ENCODE peak calls at places on chromosomes 6 and 20, in six cellular contexts. K is ovary, J is brain microvascular endothelial cell, H is HL-60, T is esophagus squamous epithelium, L is fibroblast of lung. C is an unnamed sample.

GRCh38 chr6:15987569-15987968 is 141.3 kb upstream of the MYLIP start:
- DNase-seq in K (no peak), J (peak), H (no peak), T (no peak), L (peak), C (peak)

GRCh38 chr6:81561071-81561564 is 191.4 kb downstream of the TENT5A start:
- DNase-seq in K (no peak), J (peak), H (no peak), T (no peak), L (peak), C (no peak)

GRCh38 chr6:79946773-79947190 is 571 bp downstream of the ELOVL4 start:
- DNase-seq in K (no peak), J (peak), H (no peak), T (no peak), L (peak), C (peak)

GRCh38 chr20:58056021-58056591 is 172.3 kb downstream of the ANKRD60 start:
- DNase-seq in K (no peak), J (no peak), H (no peak), T (no peak), L (no peak), C (no peak)

GRCh38 chr6:56115715-56116114 is 131.7 kb downstream of the COL21A1 start:
- DNase-seq in K (no peak), J (no peak), H (no peak), T (no peak), L (no peak), C (no peak)

GRCh38 chr6:142627474-142627873 is 317.5 kb downstream of the HIVEP2 start:
- DNase-seq in K (no peak), J (no peak), H (no peak), T (no peak), L (no peak), C (no peak)

GRCh38 chr6:38387461-38387860 is 252.3 kb downstream of the BTBD9 start:
- DNase-seq in K (no peak), J (no peak), H (no peak), T (no peak), L (no peak), C (no peak)

GRCh38 chr6:73929421-73929820 is 233.4 kb downstream of the CD109 start:
- DNase-seq in K (no peak), J (no peak), H (no peak), T (no peak), L (no peak), C (peak)

GRCh38 chr6:88220493-88220892 is 54.3 kb upstream of the CNR1 start:
- DNase-seq in K (no peak), J (peak), H (no peak), T (no peak), L (peak), C (peak)

GRCh38 chr6:16725145-16725864 is 36.0 kb downstream of the ATXN1 start:
- DNase-seq in K (no peak), J (no peak), H (no peak), T (no peak), L (peak), C (peak)

GRCh38 chr20:44622501-44623270 is 28.8 kb downstream of the ADA start:
- DNase-seq in K (no peak), J (no peak), H (no peak), T (no peak), L (no peak), C (no peak)

GRCh38 chr6:89830385-89830809 is 717 bp downstream of the CASP8AP2 start:
- DNase-seq in K (no peak), J (no peak), H (no peak), T (no peak), L (no peak), C (no peak)

GRCh38 chr6:129632081-129632758 is 77.8 kb downstream of the ARHGAP18 start:
- DNase-seq in K (no peak), J (no peak), H (no peak), T (no peak), L (no peak), C (no peak)

GRCh38 chr20:401682-402495 is 6.2 kb upstream of the RBCK1 start:
- DNase-seq in K (no peak), J (no peak), H (peak), T (no peak), L (peak), C (peak)

DNA sequence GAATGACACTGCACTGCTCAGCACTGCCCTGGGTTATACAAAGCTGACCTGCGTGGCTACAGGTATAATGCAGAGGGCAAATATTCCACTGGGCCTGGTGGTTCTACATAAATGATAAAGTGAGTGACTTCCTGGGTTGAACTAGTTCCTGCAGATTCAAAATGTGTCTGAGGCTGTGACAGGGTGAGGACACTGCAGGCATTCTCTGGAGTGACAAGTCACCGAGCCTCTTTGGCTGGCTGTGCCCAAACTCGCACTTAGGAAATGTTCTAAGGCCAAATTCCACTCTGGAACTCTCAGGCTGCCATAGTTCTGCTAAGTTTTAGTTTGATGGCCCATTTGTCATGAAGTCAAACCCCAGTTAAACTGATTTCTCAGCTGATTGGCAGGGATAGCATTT is 78.7 kb downstream of the INSM1 start:
- DNase-seq in K (no peak), J (no peak), H (no peak), T (no peak), L (no peak), C (no peak)
- H3K4me3 ChIP-seq in K (no peak), J (no peak), H (no peak), T (no peak), L (no peak), C (no peak)

DNA sequence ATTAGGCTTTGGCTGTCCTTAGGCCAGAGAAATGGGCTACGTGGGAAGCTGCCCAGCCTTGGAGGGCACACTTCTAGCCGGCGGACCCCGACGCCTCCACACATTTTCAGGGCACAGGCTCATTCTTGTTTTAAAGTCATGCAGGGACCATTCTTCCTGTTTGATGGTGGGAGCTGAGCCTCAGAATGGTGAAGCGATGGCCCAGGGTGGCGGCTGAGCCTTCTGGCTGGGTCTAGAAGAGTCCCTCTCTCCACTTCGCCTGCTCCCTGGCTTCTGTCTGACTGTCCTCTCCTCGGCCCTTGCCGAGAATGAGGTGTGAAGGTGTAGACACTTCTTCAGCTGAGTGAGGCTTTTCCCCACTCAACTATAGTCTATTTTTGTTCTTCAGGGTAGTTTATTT is 114.4 kb downstream of the SULF2 start:
- DNase-seq in K (no peak), J (no peak), H (no peak), T (no peak), L (no peak), C (no peak)
- TF ChIP-seq CTCF in K (no peak), J (no peak), H (no peak), T (no peak), L (no peak), C (no peak)

GRCh38 chr20:64092258-64093012 is 8.2 kb upstream of the LKAAEAR1 start:
- DNase-seq in K (no peak), J (no peak), H (no peak), T (no peak), L (no peak), C (no peak)
- H3K4me3 ChIP-seq in K (no peak), J (no peak), H (no peak), T (no peak), L (no peak), C (no peak)

GRCh38 chr6:84191802-84192201 is 35.6 kb downstream of the CEP162 start:
- DNase-seq in K (no peak), J (no peak), H (no peak), T (no peak), L (no peak), C (no peak)

GRCh38 chr6:84193140-84193708 is 34.2 kb downstream of the CEP162 start:
- DNase-seq in K (no peak), J (peak), H (no peak), T (no peak), L (peak), C (peak)

GRCh38 chr6:84197708-84198107 is 29.7 kb downstream of the CEP162 start:
- DNase-seq in K (no peak), J (peak), H (no peak), T (no peak), L (no peak), C (no peak)
- TF ChIP-seq CTCF in K (no peak), J (no peak), H (no peak), T (no peak), L (no peak), C (peak)

GRCh38 chr20:38602185-38602581 is 574 bp downstream of the ARHGAP40 start:
- DNase-seq in K (no peak), J (no peak), H (no peak), T (no peak), L (no peak), C (no peak)
- H3K4me3 ChIP-seq in K (no peak), J (no peak), H (no peak), T (peak), L (no peak), C (peak)

C was measured in epithelial cell of esophagus.